ENCODE peak calls at places on chromosome 7, in four cellular contexts. H, M, D and S are unnamed samples.

GRCh38 chr7:7567898-7568531 is 1.3 kb downstream of the MIOS start:
- DNase-seq in H (no peak), D (no peak), M (no peak), S (no peak)

GRCh38 chr7:73881352-73882059 is 20.5 kb downstream of the TMEM270 start:
- DNase-seq in M (no peak), H (no peak), D (no peak), S (no peak)

GRCh38 chr7:98323597-98324322 is 42.3 kb downstream of the BRI3 start:
- DNase-seq in M (no peak), H (peak), D (no peak), S (no peak)

GRCh38 chr7:46480619-46481018 is 559.5 kb upstream of the IGFBP3 start:
- DNase-seq in H (no peak), D (no peak), M (no peak), S (no peak)

GRCh38 chr7:69962077-69962855 is 364.0 kb downstream of the AUTS2 start:
- DNase-seq in H (no peak), D (peak), M (no peak), S (no peak)

GRCh38 chr7:34675749-34676374 is 17.8 kb downstream of the NPSR1 start:
- DNase-seq in M (no peak), H (peak), D (peak), S (no peak)

GRCh38 chr7:50068026-50068425 is 25.0 kb downstream of the ZPBP start:
- DNase-seq in D (no peak), H (peak), M (no peak), S (peak)

GRCh38 chr7:100673942-100674431 is 447 bp downstream of the GNB2 start:
- DNase-seq in D (no peak), M (no peak), H (peak), S (no peak)

GRCh38 chr7:115635367-115635766 is 395.2 kb downstream of the TFEC start:
- DNase-seq in M (no peak), H (peak), D (no peak), S (no peak)

GRCh38 chr7:34236057-34236456 is 330.7 kb downstream of the BMPER start:
- DNase-seq in H (no peak), M (no peak), D (no peak), S (no peak)

GRCh38 chr7:80082214-80082613 is 52.4 kb upstream of the GNAI1 start:
- DNase-seq in M (no peak), D (no peak), H (no peak), S (peak)

GRCh38 chr7:142104550-142105527 is 6.7 kb upstream of the MGAM2 start:
- DNase-seq in H (peak), M (no peak), D (no peak), S (peak)

GRCh38 chr7:45007106-45007505 is 7.1 kb downstream of the CCM2 start:
- DNase-seq in D (no peak), H (no peak), M (no peak), S (no peak)

GRCh38 chr7:133315332-133316040 is 62.6 kb downstream of the EXOC4 start:
- DNase-seq in H (peak), D (no peak), M (no peak), S (no peak)

GRCh38 chr7:8389898-8390642 is 43.3 kb upstream of the NXPH1 start:
- DNase-seq in D (peak), M (no peak), H (no peak), S (no peak)

GRCh38 chr7:110612680-110613079 is 478.2 kb upstream of the LRRN3 start:
- DNase-seq in D (no peak), H (no peak), M (no peak), S (no peak)

GRCh38 chr7:31095286-31096197 is 43.4 kb downstream of the ADCYAP1R1 start:
- DNase-seq in H (no peak), M (peak), D (no peak), S (no peak)

GRCh38 chr7:1175967-1176851 is 16.2 kb upstream of the ZFAND2A start:
- DNase-seq in M (peak), H (peak), D (peak), S (peak)

GRCh38 chr7:114217026-114217425 is 197.6 kb upstream of the FOXP2 start:
- DNase-seq in M (no peak), H (no peak), D (no peak), S (no peak)